ENCODE peak calls at places on chromosomes 12 and 14, in nine cellular contexts. T, V, N, O, D, G, H, Z and B are unnamed samples.
A peak's percentile ranks its signal among the peaks of the same experiment; 100 is the strongest.

GRCh38 chr14:32224731-32225377 is 21.8 kb upstream of the RNU6-8 start:
- DNase-seq in H (peak; percentile 71), G (no peak), O (peak; percentile 65), N (peak; percentile 60), Z (peak; percentile 35), V (no peak), T (no peak), D (no peak), B (no peak)

GRCh38 chr14:54818201-54819133 is 84.2 kb downstream of the GCH1 start:
- DNase-seq in D (peak; percentile 92), Z (no peak), O (peak; percentile 77), V (no peak), T (no peak), H (no peak), N (no peak), G (peak; percentile 92), B (peak; percentile 49)

GRCh38 chr12:78470354-78471195 is 394.0 kb upstream of the SYT1 start:
- DNase-seq in G (peak; percentile 20), H (no peak), N (peak; percentile 32), T (peak; percentile 32), V (no peak), O (peak; percentile 50), D (no peak), Z (peak; percentile 46), B (no peak)

GRCh38 chr12:43416981-43417380 is 135.0 kb downstream of the ADAMTS20 start:
- DNase-seq in N (no peak), H (no peak), Z (no peak), T (no peak), D (no peak), O (no peak), G (no peak), V (no peak), B (no peak)

GRCh38 chr12:82876075-82876474 is 189.4 kb downstream of the TMTC2 start:
- DNase-seq in O (no peak), N (no peak), G (no peak), D (no peak), Z (no peak), V (no peak), H (no peak), T (no peak), B (no peak)

GRCh38 chr14:101504096-101504948 is 57.0 kb upstream of the DIO3 start:
- DNase-seq in G (no peak), N (no peak), T (no peak), Z (no peak), V (no peak), D (no peak), H (peak; percentile 43), O (no peak), B (no peak)

GRCh38 chr12:92602476-92602875 is 100.3 kb upstream of the PLEKHG7 start:
- DNase-seq in H (no peak), D (no peak), G (no peak), O (peak; percentile 93), Z (no peak), V (no peak), T (no peak), N (peak; percentile 98), B (no peak)

GRCh38 chr14:77376380-77376770 is 519 bp downstream of the TMED8 start:
- DNase-seq in Z (peak; percentile 27), V (peak; percentile 35), T (no peak), D (no peak), N (no peak), G (peak; percentile 37), H (no peak), O (peak; percentile 14), B (no peak)

GRCh38 chr12:118302053-118302452 is 70.7 kb downstream of the TAOK3 start:
- DNase-seq in D (no peak), Z (no peak), V (no peak), H (no peak), O (peak; percentile 11), G (no peak), N (peak; percentile 81), T (no peak), B (peak; percentile 97)

GRCh38 chr14:31360919-31361662 is 59.3 kb downstream of the HEATR5A start:
- DNase-seq in Z (no peak), G (no peak), H (no peak), D (no peak), V (no peak), N (peak; percentile 79), T (peak; percentile 35), O (peak; percentile 75), B (peak; percentile 77)

GRCh38 chr12:109693160-109693559 is 20.5 kb upstream of the FAM222A start:
- DNase-seq in H (no peak), T (no peak), O (no peak), V (no peak), N (no peak), G (no peak), D (no peak), Z (no peak), B (no peak)

GRCh38 chr12:92753976-92754885 is 51.4 kb downstream of the PLEKHG7 start:
- DNase-seq in O (no peak), V (no peak), Z (no peak), T (no peak), H (no peak), D (no peak), G (no peak), N (no peak), B (no peak)

GRCh38 chr12:39240573-39240972 is 202.3 kb downstream of the KIF21A start:
- DNase-seq in N (no peak), O (no peak), H (no peak), V (no peak), G (no peak), Z (no peak), T (no peak), D (no peak), B (no peak)

GRCh38 chr12:113329022-113329790 is 5.7 kb downstream of the SLC8B1 start:
- DNase-seq in T (no peak), O (no peak), G (no peak), H (no peak), V (no peak), Z (no peak), D (no peak), N (no peak), B (no peak)

GRCh38 chr12:104334581-104334980 is 31.0 kb downstream of the EID3 start:
- DNase-seq in O (no peak), T (no peak), Z (no peak), N (no peak), V (no peak), H (no peak), G (no peak), D (no peak), B (no peak)

GRCh38 chr12:47828967-47829482 is 9.3 kb upstream of the HDAC7 start:
- DNase-seq in V (no peak), H (peak; percentile 96), Z (peak; percentile 29), D (no peak), N (peak; percentile 79), G (no peak), O (peak; percentile 79), T (no peak), B (peak; percentile 62)

GRCh38 chr12:95545731-95546490 is 5.4 kb downstream of the USP44 start:
- DNase-seq in Z (no peak), G (peak; percentile 22), O (no peak), N (no peak), H (no peak), V (no peak), T (no peak), D (peak; percentile 90), B (no peak)

GRCh38 chr12:58443273-58443980 is 476.9 kb downstream of the LRIG3 start:
- DNase-seq in O (peak; percentile 18), T (no peak), G (no peak), Z (peak; percentile 12), H (no peak), N (peak; percentile 35), D (no peak), V (no peak), B (no peak)

GRCh38 chr14:88792572-88793258 is at the start of gene EML5:
- DNase-seq in Z (peak; percentile 77), N (peak; percentile 84), V (peak; percentile 82), T (no peak), D (peak; percentile 33), H (peak; percentile 89), O (peak; percentile 47), G (peak; percentile 82), B (peak; percentile 61)

GRCh38 chr14:103334644-103335603 is 887 bp downstream of the EIF5 start:
- DNase-seq in H (peak; percentile 83), G (peak; percentile 24), Z (peak; percentile 60), D (no peak), V (peak; percentile 84), O (peak; percentile 54), T (no peak), N (peak; percentile 74), B (peak; percentile 62)

GRCh38 chr12:101780599-101780998 is 41.3 kb upstream of the SYCP3 start:
- DNase-seq in N (no peak), T (no peak), Z (peak; percentile 39), V (no peak), G (no peak), D (no peak), O (no peak), H (no peak), B (no peak)

GRCh38 chr12:28027328-28027727 is 54.8 kb upstream of the PTHLH start:
- DNase-seq in D (no peak), V (no peak), H (no peak), Z (no peak), T (no peak), N (no peak), O (no peak), G (peak; percentile 7), B (no peak)

GRCh38 chr12:27969901-27970390 is 2.6 kb downstream of the PTHLH start:
- DNase-seq in H (peak; percentile 74), T (no peak), G (no peak), V (peak; percentile 54), N (peak; percentile 95), Z (peak; percentile 38), D (no peak), O (peak; percentile 59), B (peak; percentile 89)